ENCODE peak calls at places on chromosomes 3 and 15, in six cellular contexts. B is sigmoid colon; T is RWPE1; F is CD8-positive, alpha-beta T cell; Q is CD4-positive, alpha-beta T cell; G is fibroblast of lung. Z is an unnamed sample.

GRCh38 chr3:51982352-51982837 is 940 bp upstream of the ACY1 start:
- DNase-seq in B (no peak), T (peak; percentile 57), F (no peak), Q (no peak), G (no peak), Z (no peak)

GRCh38 chr15:74613089-74613952 is 2.3 kb upstream of the CLK3 start:
- DNase-seq in B (no peak), T (no peak), F (no peak), Q (no peak), G (no peak), Z (no peak)

GRCh38 chr3:50583897-50584296 is 14.6 kb downstream of the HEMK1 start:
- DNase-seq in B (peak; percentile 93), T (no peak), F (no peak), Q (no peak), G (no peak), Z (no peak)

GRCh38 chr3:55724407-55724784 is 237.3 kb upstream of the WNT5A start:
- DNase-seq in B (no peak), T (no peak), F (no peak), Q (no peak), G (no peak), Z (no peak)

GRCh38 chr3:52130966-52131637 is 23.1 kb downstream of the POC1A start:
- DNase-seq in B (no peak), T (no peak), F (no peak), Q (no peak), G (no peak), Z (no peak)

GRCh38 chr15:59026207-59026606 is 38.7 kb downstream of the RNF111 start:
- DNase-seq in B (no peak), T (no peak), F (no peak), Q (no peak), G (no peak), Z (no peak)

GRCh38 chr3:154316974-154317767 is 7.1 kb downstream of the DHX36 start:
- DNase-seq in B (no peak), T (no peak), F (no peak), Q (no peak), G (no peak), Z (no peak)

GRCh38 chr3:41202075-41202833 is 2.9 kb downstream of the CTNNB1 start:
- DNase-seq in B (no peak), T (no peak), F (no peak), Q (no peak), G (no peak), Z (no peak)

GRCh38 chr3:61924065-61924740 is 362.8 kb downstream of the PTPRG start:
- DNase-seq in B (no peak), T (no peak), F (no peak), Q (no peak), G (no peak), Z (no peak)

GRCh38 chr3:152100491-152101086 is 168.1 kb upstream of the MBNL1 start:
- DNase-seq in B (no peak), T (no peak), F (no peak), Q (no peak), G (no peak), Z (no peak)

GRCh38 chr3:17805461-17805940 is 63.1 kb upstream of the TBC1D5 start:
- DNase-seq in B (no peak), T (no peak), F (no peak), Q (no peak), G (no peak), Z (no peak)

GRCh38 chr15:62769604-62770003 is 272.9 kb upstream of the TPM1 start:
- DNase-seq in B (no peak), T (peak; percentile 75), F (no peak), Q (no peak), G (peak; percentile 27), Z (no peak)

GRCh38 chr3:12193485-12194165 is 34.9 kb upstream of the TIMP4 start:
- DNase-seq in B (no peak), T (peak; percentile 86), F (no peak), Q (no peak), G (peak; percentile 100), Z (no peak)

GRCh38 chr15:92634641-92635272 is 20.8 kb downstream of the FAM174B start:
- DNase-seq in B (no peak), T (no peak), F (no peak), Q (no peak), G (no peak), Z (no peak)

GRCh38 chr3:136412307-136412706 is 162.2 kb downstream of the PCCB start:
- DNase-seq in B (no peak), T (no peak), F (no peak), Q (no peak), G (no peak), Z (no peak)

GRCh38 chr15:74240002-74240568 is 4.0 kb downstream of the CCDC33 start:
- DNase-seq in B (peak; percentile 82), T (peak; percentile 87), F (no peak), Q (no peak), G (peak; percentile 59), Z (no peak)

GRCh38 chr3:12479919-12480425 is 4.3 kb upstream of the TSEN2 start:
- DNase-seq in B (no peak), T (peak; percentile 57), F (no peak), Q (no peak), G (peak; percentile 71), Z (peak; percentile 81)

GRCh38 chr3:139227165-139227564 is 116.7 kb upstream of the MRPS22 start:
- DNase-seq in B (no peak), T (no peak), F (no peak), Q (no peak), G (no peak), Z (no peak)

GRCh38 chr3:68007621-68008226 is 353.3 kb upstream of the SUCLG2 start:
- DNase-seq in B (no peak), T (no peak), F (peak; percentile 44), Q (peak; percentile 7), G (no peak), Z (no peak)

GRCh38 chr3:52203701-52204100 is 5.7 kb downstream of the ALAS1 start:
- DNase-seq in B (no peak), T (no peak), F (no peak), Q (no peak), G (no peak), Z (no peak)

GRCh38 chr15:85618956-85619491 is 175.7 kb downstream of the KLHL25 start:
- DNase-seq in B (peak; percentile 92), T (peak; percentile 60), F (peak; percentile 63), Q (peak; percentile 38), G (peak; percentile 98), Z (no peak)

GRCh38 chr3:46845860-46846623 is 17.2 kb downstream of the MYL3 start:
- DNase-seq in B (peak; percentile 90), T (peak; percentile 7), F (peak; percentile 79), Q (peak; percentile 65), G (peak; percentile 72), Z (no peak)

GRCh38 chr15:101049282-101049681 is 130.1 kb downstream of the LRRK1 start:
- DNase-seq in B (peak; percentile 53), T (no peak), F (no peak), Q (no peak), G (no peak), Z (no peak)

DNA sequence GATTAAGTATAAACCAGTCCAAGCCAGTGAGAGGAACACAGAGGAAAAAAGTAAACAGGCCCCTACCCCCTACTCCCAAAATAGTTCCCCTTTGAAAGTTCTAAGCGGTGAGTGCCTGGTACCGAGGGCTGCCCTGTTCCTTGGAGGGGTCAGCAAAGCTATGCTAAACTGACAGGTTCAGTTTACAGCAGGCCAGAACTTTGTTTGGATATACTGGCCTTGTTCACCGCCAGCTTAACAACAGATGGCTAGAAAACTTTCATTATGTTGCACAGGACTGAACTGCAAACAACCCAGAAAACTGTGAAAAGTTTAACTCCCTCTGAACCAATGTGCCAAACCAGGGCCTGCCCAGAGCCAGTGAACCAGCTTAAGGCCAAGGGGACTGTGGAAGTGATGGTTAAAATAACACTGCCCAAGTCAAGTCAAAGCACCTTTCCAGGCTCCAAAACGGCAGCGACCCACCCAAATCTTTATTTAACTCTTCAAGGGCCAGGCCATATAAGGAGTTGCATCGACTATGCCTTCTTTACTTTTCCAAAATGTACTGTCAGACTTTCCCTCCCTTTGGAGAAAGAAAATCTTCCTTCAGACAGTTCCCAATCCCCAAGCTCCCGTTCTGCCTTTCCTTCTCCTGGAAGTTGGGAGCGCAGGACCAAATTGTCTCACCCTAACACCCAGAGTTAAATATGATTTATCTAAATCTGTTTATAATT is 448.0 kb downstream of the FOXP1 start:
- DNase-seq in B (no peak), T (no peak), F (no peak), Q (no peak), G (peak; percentile 48), Z (no peak)
- TF ChIP-seq CTCF in B (no peak), T (no peak), F (no peak), Q (no peak), G (no peak), Z (no peak)

DNA sequence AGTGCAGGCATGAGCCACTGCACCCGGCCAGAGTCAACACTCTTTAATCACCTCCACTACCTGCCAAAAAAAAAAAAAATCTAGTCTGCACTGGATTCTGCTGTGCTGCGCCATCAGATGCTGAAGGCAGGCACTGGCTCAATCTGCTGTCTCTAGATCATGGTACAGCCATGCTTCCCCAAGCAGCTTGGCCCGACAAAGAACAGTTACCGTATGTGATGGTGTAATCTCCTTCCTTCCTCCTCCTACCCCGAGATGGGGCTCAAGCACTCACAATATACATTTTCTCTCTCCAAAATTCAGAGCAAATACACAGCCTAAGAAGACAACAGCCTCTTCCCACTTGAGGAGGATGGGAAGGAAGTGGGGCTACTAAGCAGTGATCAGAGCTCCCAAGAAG is 45.1 kb downstream of the DAPK2 start:
- DNase-seq in B (no peak), T (no peak), F (no peak), Q (no peak), G (no peak), Z (no peak)
- TF ChIP-seq CTCF in B (no peak), T (no peak), F (no peak), Q (no peak), G (no peak), Z (no peak)

GRCh38 chr3:37686225-37686624 is 175.5 kb upstream of the CTDSPL start:
- DNase-seq in B (no peak), T (no peak), F (no peak), Q (no peak), G (no peak), Z (no peak)
- TF ChIP-seq CTCF in B (no peak), T (no peak), F (no peak), Q (no peak), G (no peak), Z (no peak)

GRCh38 chr3:129665024-129665768 is 58.7 kb upstream of the PLXND1 start:
- DNase-seq in B (no peak), T (peak; percentile 21), F (no peak), Q (no peak), G (peak; percentile 53), Z (no peak)

GRCh38 chr3:129663045-129663446 is 56.6 kb upstream of the PLXND1 start:
- DNase-seq in B (no peak), T (peak; percentile 84), F (no peak), Q (no peak), G (no peak), Z (no peak)

GRCh38 chr3:129664040-129664646 is 57.7 kb upstream of the PLXND1 start:
- DNase-seq in B (no peak), T (no peak), F (no peak), Q (no peak), G (no peak), Z (no peak)

GRCh38 chr3:129661766-129662165 is 55.3 kb upstream of the PLXND1 start:
- DNase-seq in B (no peak), T (no peak), F (no peak), Q (no peak), G (no peak), Z (no peak)

DNA sequence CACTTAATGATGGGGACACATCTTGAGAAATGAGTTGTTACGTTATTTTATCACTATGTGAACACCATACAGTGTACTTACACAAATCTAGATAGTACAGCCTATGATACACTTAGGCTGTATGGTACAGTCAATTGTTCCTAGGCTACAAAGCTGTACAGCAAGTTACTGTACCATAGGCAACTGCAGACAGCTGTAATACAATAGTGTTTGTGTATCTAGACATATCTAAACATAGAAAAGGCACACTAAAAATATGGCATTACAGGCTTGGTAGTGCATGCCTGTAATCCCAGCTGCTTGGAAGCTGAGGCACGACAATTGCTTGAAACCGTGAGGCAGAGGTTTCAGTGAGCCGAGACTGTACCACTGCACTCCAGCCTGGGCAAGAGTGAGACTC is 55.8 kb upstream of the PLXND1 start:
- DNase-seq in B (no peak), T (no peak), F (no peak), Q (no peak), G (no peak), Z (no peak)
- TF ChIP-seq CTCF in B (no peak), T (no peak), F (no peak), Q (no peak), G (no peak), Z (no peak)